ENCODE peak calls at places on chromosomes 11 and 22, in seven cellular contexts. S is AG09309, U is stomach, M is choroid plexus epithelial cell, T is heart left ventricle, W is WTC11, B is A549. O is an unnamed sample.

GRCh38 chr11:6611092-6612007 is 666 bp downstream of the TAF10 start:
- DNase-seq in U (no peak), M (peak), W (peak), T (peak), B (no peak), S (no peak), O (peak)

GRCh38 chr11:3202759-3203158 is 15.9 kb downstream of the MRGPRG start:
- DNase-seq in S (no peak), U (no peak), T (no peak), W (no peak), M (no peak), B (no peak), O (no peak)

GRCh38 chr22:31272522-31273446 is 19.5 kb downstream of the PIK3IP1 start:
- DNase-seq in B (peak), S (no peak), T (peak), W (peak), M (peak), U (peak), O (peak)

GRCh38 chr11:68749061-68749491 is 2.2 kb downstream of the TESMIN start:
- DNase-seq in B (no peak), U (no peak), W (no peak), S (no peak), T (no peak), M (no peak), O (no peak)

GRCh38 chr11:114064216-114064615 is 4.7 kb downstream of the ZBTB16 start:
- DNase-seq in M (no peak), T (no peak), B (no peak), S (no peak), U (no peak), W (no peak), O (no peak)

GRCh38 chr11:84922212-84922805 is 704.8 kb downstream of the DLG2 start:
- DNase-seq in W (no peak), M (peak), B (no peak), U (no peak), T (no peak), S (no peak), O (no peak)

GRCh38 chr11:130449996-130450419 is 1.6 kb downstream of the ADAMTS15 start:
- DNase-seq in T (peak), B (no peak), M (peak), W (peak), S (no peak), U (peak), O (no peak)

GRCh38 chr11:101478587-101479375 is 105.0 kb downstream of the TRPC6 start:
- DNase-seq in B (no peak), T (no peak), M (no peak), S (no peak), W (no peak), U (no peak), O (no peak)

GRCh38 chr22:18060646-18061620 is 16.9 kb upstream of the PEX26 start:
- DNase-seq in M (peak), T (no peak), B (peak), W (no peak), S (no peak), U (no peak), O (no peak)

GRCh38 chr22:48748860-48749554 is 1078.7 kb downstream of the BRD1 start:
- DNase-seq in U (peak), B (no peak), T (no peak), M (no peak), W (no peak), S (no peak), O (no peak)

GRCh38 chr11:126188332-126189108 is 22.9 kb downstream of the RPUSD4 start:
- DNase-seq in U (no peak), T (no peak), S (no peak), B (no peak), M (no peak), W (no peak), O (peak)

GRCh38 chr11:73950869-73951710 is at the start of gene DNAJB13:
- DNase-seq in B (peak), W (peak), T (no peak), M (peak), S (no peak), U (peak), O (peak)

GRCh38 chr22:44337658-44338004 is 24.9 kb upstream of the SHISAL1 start:
- DNase-seq in W (no peak), U (peak), M (peak), B (peak), T (no peak), S (no peak), O (no peak)
- TF ChIP-seq CTCF in W (no peak), U (no peak), M (no peak), B (no peak), T (no peak), S (no peak), O (no peak)

GRCh38 chr22:21104126-21104691 is 58.5 kb downstream of the LRRC74B start:
- DNase-seq in U (no peak), T (no peak), W (no peak), S (no peak), B (no peak), M (no peak), O (no peak)
- TF ChIP-seq CTCF in U (no peak), T (no peak), W (no peak), S (no peak), B (no peak), M (peak), O (no peak)

GRCh38 chr11:22561283-22561682 is 64.3 kb downstream of the FANCF start:
- DNase-seq in U (no peak), M (no peak), B (no peak), W (no peak), T (no peak), S (no peak), O (no peak)
- TF ChIP-seq CTCF in U (no peak), M (no peak), B (no peak), W (no peak), T (no peak), S (no peak), O (no peak)

DNA sequence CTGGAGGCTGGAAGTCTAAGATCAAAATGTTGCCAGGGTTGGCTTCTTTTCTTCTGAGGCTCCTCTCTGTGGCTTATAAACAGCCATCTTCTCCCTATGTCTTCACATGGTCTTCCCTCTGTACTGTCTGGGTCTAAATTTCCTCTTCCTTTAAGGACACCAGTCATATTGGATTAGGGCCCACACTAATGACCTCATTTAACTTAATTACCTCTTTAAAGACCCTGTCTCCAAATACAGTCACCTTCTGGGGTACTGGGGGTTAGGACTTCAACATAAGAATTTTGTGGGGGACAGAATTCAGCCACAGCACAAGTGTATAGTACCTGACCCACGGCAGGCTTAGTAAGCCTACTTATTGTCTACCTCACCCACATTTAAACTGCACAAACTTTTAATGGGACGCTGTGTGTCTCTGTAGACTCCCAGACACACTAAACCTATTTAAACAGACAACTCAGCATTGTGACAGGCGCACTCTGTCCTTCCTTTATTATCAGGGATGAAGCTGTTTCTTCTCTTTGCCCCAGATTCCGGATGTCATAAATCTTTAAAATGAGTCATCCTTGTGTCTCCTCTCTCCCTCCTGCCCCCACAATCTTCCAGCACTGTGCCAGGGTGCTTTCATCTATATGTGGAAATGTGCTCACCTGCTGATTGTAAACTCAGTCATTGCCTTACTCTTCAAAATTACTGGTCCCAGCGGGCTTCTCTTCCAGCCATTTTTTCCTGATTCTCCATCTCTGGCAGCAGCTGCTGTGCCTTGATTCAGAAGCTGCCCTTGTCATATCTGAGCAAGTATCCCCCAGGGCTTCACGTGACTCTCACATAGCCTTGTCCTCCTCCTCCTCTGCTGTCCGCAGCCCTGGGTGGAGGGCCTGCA is 5.4 kb upstream of the MAPK8IP1 start:
- DNase-seq in U (no peak), M (no peak), T (no peak), S (no peak), B (peak), W (no peak), O (no peak)
- TF ChIP-seq CTCF in U (no peak), M (no peak), T (no peak), S (no peak), B (no peak), W (no peak), O (no peak)

GRCh38 chr11:65316311-65316978 is 1.8 kb downstream of the CDC42EP2 start:
- DNase-seq in T (peak), U (no peak), B (peak), M (peak), W (no peak), S (peak), O (no peak)

GRCh38 chr11:65314501-65315203 is at the start of gene CDC42EP2:
- DNase-seq in B (peak), T (peak), M (peak), S (no peak), U (peak), W (peak), O (peak)

GRCh38 chr11:65315204-65315865 is 669 bp downstream of the CDC42EP2 start:
- DNase-seq in W (peak), T (peak), U (peak), M (peak), B (peak), S (no peak), O (peak)

GRCh38 chr11:65316979-65317786 is 2.5 kb downstream of the CDC42EP2 start:
- DNase-seq in B (peak), T (peak), W (peak), U (peak), S (peak), M (peak), O (no peak)

DNA sequence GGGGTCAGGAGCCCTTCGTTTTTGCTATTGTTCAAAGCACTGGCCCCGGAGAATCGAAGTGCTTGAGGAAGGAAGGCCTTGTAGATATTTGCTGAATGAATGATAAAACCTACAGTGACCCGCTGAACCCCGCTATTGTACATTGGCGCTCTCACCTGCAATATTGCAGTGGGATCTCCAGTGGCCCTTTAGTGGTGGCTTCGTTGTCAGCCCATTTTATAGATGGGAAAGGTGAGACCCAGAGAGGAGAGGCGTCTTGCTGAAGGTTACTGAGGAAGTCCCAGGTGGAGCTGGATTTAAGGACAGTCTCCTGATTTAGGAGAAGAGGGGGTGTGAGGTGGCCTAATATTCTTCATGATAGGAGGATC is 1.2 kb downstream of the CDC42EP2 start:
- DNase-seq in T (no peak), M (no peak), B (no peak), U (no peak), S (no peak), W (no peak), O (no peak)
- TF ChIP-seq CTCF in T (no peak), M (no peak), B (peak), U (no peak), S (no peak), W (no peak), O (no peak)

GRCh38 chr11:46491661-46492331 is 100.2 kb upstream of the CHRM4 start:
- DNase-seq in T (no peak), W (no peak), B (no peak), S (no peak), U (no peak), M (peak), O (no peak)

GRCh38 chr11:46492540-46492939 is 101.0 kb upstream of the CHRM4 start:
- DNase-seq in U (no peak), W (no peak), S (no peak), T (no peak), M (no peak), B (no peak), O (no peak)

GRCh38 chr11:46490576-46491100 is 99.1 kb upstream of the CHRM4 start:
- DNase-seq in B (no peak), M (peak), S (no peak), W (no peak), T (no peak), U (no peak), O (no peak)

GRCh38 chr11:46493786-46494185 is 100.0 kb downstream of the AMBRA1 start:
- DNase-seq in S (no peak), W (no peak), M (no peak), B (no peak), T (no peak), U (no peak), O (no peak)

DNA sequence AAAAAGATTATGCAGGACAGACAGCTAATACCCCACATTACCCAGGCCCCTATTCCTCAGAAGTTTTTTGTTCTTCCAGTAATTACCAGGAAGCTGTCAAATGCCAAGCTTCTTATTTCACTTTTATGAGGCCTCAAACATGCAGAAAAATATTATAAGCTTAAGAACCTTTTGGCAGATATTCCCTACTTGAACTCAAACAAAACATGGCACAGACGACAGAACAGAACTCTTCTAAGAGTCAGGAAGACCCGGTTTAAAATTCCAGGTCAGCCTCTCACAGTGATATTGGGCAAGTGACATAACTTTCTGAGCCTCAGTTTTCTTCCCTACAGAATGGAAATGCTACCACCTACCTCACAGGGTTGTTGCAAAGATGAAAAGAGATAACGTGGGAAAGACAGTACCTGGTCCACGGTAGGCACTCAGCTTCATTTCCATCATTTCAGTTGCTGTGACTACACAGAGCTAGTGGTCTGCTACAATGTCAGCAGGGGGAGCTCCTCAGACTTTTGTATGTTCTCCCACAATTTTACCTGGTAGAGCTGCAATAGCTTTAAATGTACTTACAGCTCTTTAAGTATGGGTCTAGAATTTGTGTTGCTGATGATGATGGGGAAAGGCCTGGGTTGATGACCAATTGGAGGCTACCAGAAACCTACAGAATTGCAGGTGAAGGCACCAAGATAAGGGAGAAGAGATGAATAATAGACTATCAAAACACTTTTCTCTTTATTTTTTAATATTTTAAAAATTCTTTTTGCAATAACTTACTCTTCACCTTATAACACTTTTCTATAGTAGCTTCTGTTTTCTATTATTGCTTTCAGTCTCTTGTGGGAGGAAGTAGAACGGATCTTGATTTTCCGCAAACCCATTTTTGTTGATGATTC is 98.3 kb upstream of the CHRM4 start:
- DNase-seq in U (no peak), S (peak), M (peak), B (peak), T (no peak), W (peak), O (peak)
- TF ChIP-seq CTCF in U (no peak), S (peak), M (peak), B (peak), T (peak), W (peak), O (peak)

DNA sequence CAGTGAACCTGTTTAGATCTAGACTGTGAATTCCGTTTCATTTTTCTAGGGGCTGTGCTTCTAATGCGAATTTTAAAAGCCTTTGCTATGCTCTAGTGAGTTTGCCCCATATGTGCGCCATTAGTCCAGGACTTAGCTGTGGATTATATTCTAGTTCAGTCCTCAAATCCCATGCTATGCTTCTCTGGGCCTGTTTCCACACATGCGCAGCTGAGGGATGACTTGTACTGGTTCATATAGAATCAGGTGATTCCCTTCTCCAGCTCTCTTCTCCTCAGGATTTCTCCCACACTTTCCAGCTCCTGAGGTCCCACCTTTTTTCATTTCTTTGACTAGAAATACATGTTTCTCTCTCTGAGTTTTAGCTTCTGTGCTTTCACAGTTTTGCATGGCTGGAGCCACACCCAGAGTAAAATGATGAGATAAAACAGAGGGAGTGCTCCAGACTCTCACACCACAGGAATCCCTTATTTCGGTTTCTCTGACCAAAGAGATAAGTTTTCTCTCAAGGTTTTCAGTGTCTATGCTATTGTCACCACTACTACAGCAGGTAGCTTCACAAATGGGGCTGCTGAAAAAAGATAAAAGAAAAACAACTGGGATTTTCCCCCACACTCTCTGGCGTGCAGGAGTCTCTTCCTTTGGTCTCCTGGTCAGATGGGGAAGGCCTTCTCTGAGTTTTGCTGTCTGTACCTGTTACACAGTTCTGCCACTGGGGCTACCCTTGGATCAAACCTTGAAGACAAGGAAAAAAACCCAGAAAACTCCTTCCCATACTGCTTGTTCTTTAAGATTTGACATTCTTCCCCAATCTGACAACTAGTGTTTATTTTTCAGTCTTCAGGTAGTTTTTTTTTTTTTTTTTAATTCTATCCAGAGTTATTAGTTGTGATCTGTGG is 96.2 kb upstream of the TEAD1 start:
- DNase-seq in B (peak), U (no peak), W (no peak), T (no peak), S (no peak), M (no peak), O (no peak)
- TF ChIP-seq CTCF in B (no peak), U (no peak), W (no peak), T (no peak), S (peak), M (peak), O (no peak)

DNA sequence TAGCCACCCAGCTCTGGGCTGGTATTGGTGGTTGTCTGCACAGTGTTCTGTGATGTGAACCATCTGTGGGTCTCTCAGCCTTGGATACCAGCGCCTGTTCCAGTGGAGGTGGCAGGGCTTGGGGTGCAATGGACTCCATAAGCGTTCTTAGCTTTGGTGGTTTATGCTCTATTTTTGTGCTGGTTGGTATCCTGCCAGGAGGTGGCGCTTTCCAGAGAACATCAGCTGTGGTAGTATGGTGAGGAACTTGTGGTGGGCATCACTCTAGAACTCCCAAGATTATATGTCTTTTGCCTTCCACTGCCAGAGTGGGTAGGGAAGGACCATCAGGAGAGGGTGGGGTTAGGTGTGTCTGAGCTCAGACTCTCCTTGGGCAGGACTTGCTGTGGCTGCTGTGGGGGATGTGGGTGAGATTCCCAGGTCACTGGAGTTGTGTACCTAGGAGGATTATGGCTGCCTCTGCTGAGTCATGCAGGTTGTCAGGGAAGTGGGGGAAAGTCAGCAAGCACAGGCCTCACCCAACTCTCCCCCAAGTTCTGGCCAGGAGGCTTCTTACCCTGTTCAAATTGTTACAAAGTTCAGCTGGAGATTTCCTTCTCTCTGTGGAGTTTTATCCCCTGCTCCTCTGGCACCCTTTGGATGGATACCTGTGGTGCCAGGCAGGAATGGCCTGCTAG is 47.2 kb downstream of the MRGPRX2 start:
- DNase-seq in W (peak), S (no peak), U (no peak), B (peak), M (no peak), T (no peak), O (no peak)
- TF ChIP-seq CTCF in W (peak), S (no peak), U (no peak), B (no peak), M (no peak), T (no peak), O (peak)

GRCh38 chr11:59206635-59207034 is 6.1 kb downstream of the MPEG1 start:
- DNase-seq in M (peak), W (peak), U (peak), S (no peak), T (no peak), B (peak), O (no peak)
- TF ChIP-seq CTCF in M (peak), W (peak), U (no peak), S (peak), T (peak), B (peak), O (peak)

O was measured in GM13977.